ENCODE peak calls at places on chromosomes 7 and 10, in ten cellular contexts. H, O, P, J, U, V, R, C, Y and A are unnamed samples.

GRCh38 chr7:90262438-90262837 is 17.5 kb downstream of the CFAP69 start:
- DNase-seq in H (peak; percentile 51), O (peak; percentile 47), P (peak; percentile 23), J (peak; percentile 74), U (no peak), V (no peak), R (peak; percentile 57), C (no peak), Y (no peak), A (no peak)

GRCh38 chr10:31896972-31897384 is 31.7 kb downstream of the ARHGAP12 start:
- DNase-seq in H (peak; percentile 37), O (peak; percentile 46), P (no peak), J (peak; percentile 94), U (no peak), V (no peak), R (peak; percentile 87), C (no peak), Y (no peak), A (no peak)

GRCh38 chr7:155002411-155003214 is at the start of gene PAXIP1:
- DNase-seq in H (peak; percentile 45), O (peak; percentile 14), P (peak; percentile 86), J (no peak), U (no peak), V (peak; percentile 31), R (peak; percentile 52), C (peak; percentile 67), Y (peak; percentile 38), A (peak; percentile 45)

GRCh38 chr10:3895045-3895609 is 110.1 kb upstream of the KLF6 start:
- DNase-seq in H (peak; percentile 81), O (peak; percentile 73), P (no peak), J (peak; percentile 77), U (no peak), V (no peak), R (peak; percentile 89), C (no peak), Y (no peak), A (no peak)

GRCh38 chr10:103053659-103054581 is 135.8 kb downstream of the CNNM2 start:
- DNase-seq in H (peak; percentile 63), O (peak; percentile 90), P (peak; percentile 74), J (peak; percentile 83), U (no peak), V (peak; percentile 61), R (peak; percentile 87), C (peak; percentile 82), Y (peak; percentile 20), A (peak; percentile 44)

GRCh38 chr7:25527665-25528064 is 299.4 kb upstream of the NPVF start:
- DNase-seq in H (no peak), O (no peak), P (no peak), J (no peak), U (no peak), V (no peak), R (no peak), C (no peak), Y (no peak), A (no peak)

GRCh38 chr7:44158873-44159631 is 17.9 kb upstream of the MYL7 start:
- DNase-seq in H (no peak), O (no peak), P (no peak), J (no peak), U (no peak), V (no peak), R (no peak), C (no peak), Y (no peak), A (no peak)

GRCh38 chr10:90306187-90306586 is 551.7 kb downstream of the HTR7 start:
- DNase-seq in H (peak; percentile 30), O (peak; percentile 93), P (peak; percentile 10), J (peak; percentile 86), U (peak; percentile 73), V (no peak), R (peak; percentile 91), C (no peak), Y (no peak), A (no peak)

GRCh38 chr7:112933598-112933997 is 143.4 kb upstream of the TMEM168 start:
- DNase-seq in H (no peak), O (no peak), P (no peak), J (no peak), U (no peak), V (no peak), R (no peak), C (no peak), Y (no peak), A (no peak)

GRCh38 chr10:47370015-47370767 is 13.9 kb downstream of the ZNF488 start:
- DNase-seq in H (no peak), O (no peak), P (no peak), J (no peak), U (no peak), V (peak; percentile 2), R (no peak), C (peak; percentile 28), Y (no peak), A (no peak)

GRCh38 chr10:127962205-127962604 is 55.3 kb downstream of the PTPRE start:
- DNase-seq in H (no peak), O (no peak), P (no peak), J (no peak), U (no peak), V (no peak), R (no peak), C (no peak), Y (no peak), A (no peak)

GRCh38 chr7:131619336-131620305 is 63.2 kb upstream of the PODXL start:
- DNase-seq in H (peak; percentile 57), O (no peak), P (no peak), J (no peak), U (no peak), V (no peak), R (no peak), C (no peak), Y (no peak), A (no peak)

GRCh38 chr7:33813331-33813730 is 92.0 kb upstream of the BMPER start:
- DNase-seq in H (no peak), O (peak; percentile 22), P (no peak), J (peak; percentile 20), U (no peak), V (no peak), R (no peak), C (no peak), Y (no peak), A (no peak)

GRCh38 chr10:96370575-96371157 is 11.9 kb upstream of the OPALIN start:
- DNase-seq in H (peak; percentile 45), O (peak; percentile 29), P (peak; percentile 87), J (peak; percentile 40), U (no peak), V (peak; percentile 39), R (peak; percentile 51), C (no peak), Y (peak; percentile 18), A (peak; percentile 25)

GRCh38 chr7:131105294-131105802 is 222.3 kb upstream of the MKLN1 start:
- DNase-seq in H (peak; percentile 30), O (peak; percentile 37), P (no peak), J (peak; percentile 52), U (no peak), V (peak; percentile 57), R (peak; percentile 19), C (peak; percentile 77), Y (no peak), A (no peak)

GRCh38 chr7:155787171-155787851 is 25.0 kb downstream of the SHH start:
- DNase-seq in H (no peak), O (peak; percentile 23), P (no peak), J (no peak), U (no peak), V (no peak), R (peak; percentile 37), C (peak; percentile 52), Y (no peak), A (no peak)

GRCh38 chr10:119461380-119461779 is 81.1 kb downstream of the RGS10 start:
- DNase-seq in H (peak; percentile 95), O (no peak), P (no peak), J (no peak), U (no peak), V (no peak), R (no peak), C (no peak), Y (no peak), A (no peak)

GRCh38 chr7:132275811-132276210 is 300.5 kb downstream of the PLXNA4 start:
- DNase-seq in H (no peak), O (no peak), P (no peak), J (no peak), U (no peak), V (no peak), R (no peak), C (no peak), Y (no peak), A (no peak)

GRCh38 chr10:72124984-72125383 is 36.6 kb upstream of the SPOCK2 start:
- DNase-seq in H (no peak), O (peak; percentile 42), P (no peak), J (peak; percentile 68), U (no peak), V (no peak), R (peak; percentile 61), C (no peak), Y (no peak), A (no peak)

GRCh38 chr10:121734517-121735137 is 136.4 kb upstream of the FGFR2 start:
- DNase-seq in H (peak; percentile 16), O (peak; percentile 7), P (peak; percentile 65), J (peak; percentile 27), U (no peak), V (no peak), R (peak; percentile 31), C (no peak), Y (no peak), A (no peak)

GRCh38 chr7:86904949-86905834 is 154.3 kb downstream of the ELAPOR2 start:
- DNase-seq in H (peak; percentile 39), O (peak; percentile 41), P (peak; percentile 21), J (peak; percentile 43), U (no peak), V (no peak), R (peak; percentile 35), C (no peak), Y (no peak), A (no peak)

GRCh38 chr7:28479507-28479947 is 67.2 kb downstream of the CREB5 start:
- DNase-seq in H (no peak), O (no peak), P (no peak), J (no peak), U (no peak), V (no peak), R (no peak), C (no peak), Y (no peak), A (no peak)

GRCh38 chr7:786472-787255 is 45.6 kb upstream of the SUN1 start:
- DNase-seq in H (peak; percentile 70), O (peak; percentile 37), P (peak; percentile 75), J (peak; percentile 68), U (no peak), V (peak; percentile 82), R (peak; percentile 65), C (peak; percentile 90), Y (peak; percentile 67), A (peak; percentile 74)

GRCh38 chr10:24503627-24504320 is 219.9 kb downstream of the ARHGAP21 start:
- DNase-seq in H (peak; percentile 72), O (peak; percentile 42), P (peak; percentile 57), J (peak; percentile 56), U (peak; percentile 3), V (no peak), R (peak; percentile 57), C (no peak), Y (peak; percentile 28), A (no peak)

GRCh38 chr10:24556746-24557742 is 166.6 kb downstream of the ARHGAP21 start:
- DNase-seq in H (peak; percentile 79), O (peak; percentile 82), P (peak; percentile 56), J (peak; percentile 88), U (peak; percentile 23), V (no peak), R (peak; percentile 65), C (no peak), Y (no peak), A (no peak)

GRCh38 chr7:28505861-28506260 is 93.5 kb downstream of the CREB5 start:
- DNase-seq in H (no peak), O (no peak), P (no peak), J (no peak), U (no peak), V (no peak), R (no peak), C (no peak), Y (no peak), A (no peak)

GRCh38 chr10:50349554-50349953 is 98.2 kb upstream of the ASAH2 start:
- DNase-seq in H (no peak), O (no peak), P (no peak), J (no peak), U (no peak), V (no peak), R (no peak), C (no peak), Y (no peak), A (no peak)

GRCh38 chr7:155738652-155739537 is 73.4 kb downstream of the SHH start:
- DNase-seq in H (peak; percentile 80), O (peak; percentile 80), P (peak; percentile 74), J (peak; percentile 86), U (no peak), V (peak; percentile 58), R (peak; percentile 76), C (peak; percentile 77), Y (peak; percentile 52), A (peak; percentile 75)